ENCODE peak calls at places on chromosomes 16 and 17, in ten cellular contexts. Y is EL; Z is activated naive CD8-positive, alpha-beta T cell treated with anti-CD3 and anti-CD28 coated beads for 36 hours; F is CD8-positive, alpha-beta T cell; A is GM23338; H is non-pigmented ciliary epithelial cell; B is activated T-helper 1 cell treated with anti-CD3 and anti-CD28 coated beads, Interleukin-2, amount 50 U/mL, for 16 hours; C is AG09309; E is SJSA1; K is NCI-H510A. D is an unnamed sample.

GRCh38 chr17:19299866-19300265 is 62.7 kb downstream of the B9D1 start:
- DNase-seq in B (no peak), K (no peak), C (no peak), E (no peak), Z (no peak), H (no peak), A (no peak), Y (no peak), F (no peak), D (no peak)

GRCh38 chr16:81995651-81996050 is 15.6 kb downstream of the SDR42E1 start:
- DNase-seq in A (no peak), Z (no peak), E (peak), F (no peak), B (no peak), K (no peak), Y (no peak), H (no peak), C (no peak), D (no peak)

GRCh38 chr16:24088767-24089166 is 167.4 kb upstream of the CACNG3 start:
- DNase-seq in K (no peak), Y (no peak), H (no peak), E (no peak), A (peak), F (no peak), C (no peak), B (no peak), Z (no peak), D (no peak)

GRCh38 chr17:6233856-6234255 is 163.7 kb downstream of the WSCD1 start:
- DNase-seq in F (no peak), A (no peak), Z (no peak), Y (no peak), H (no peak), C (no peak), K (no peak), B (no peak), E (no peak), D (no peak)

GRCh38 chr16:29310852-29311314 is 95.6 kb downstream of the NPIPB11 start:
- DNase-seq in B (no peak), K (no peak), A (no peak), F (no peak), Z (no peak), Y (no peak), E (no peak), C (no peak), H (no peak), D (no peak)

GRCh38 chr16:29892458-29892813 is 6.9 kb downstream of the SEZ6L2 start:
- DNase-seq in K (no peak), Z (no peak), F (no peak), Y (no peak), A (no peak), E (no peak), B (no peak), H (no peak), C (no peak), D (no peak)

GRCh38 chr17:30369995-30370394 is 8.7 kb upstream of the CPD start:
- DNase-seq in H (no peak), F (no peak), Z (no peak), Y (no peak), C (no peak), A (no peak), K (no peak), B (no peak), E (no peak), D (no peak)

GRCh38 chr16:86180780-86181179 is 281.8 kb downstream of the IRF8 start:
- DNase-seq in Y (no peak), B (no peak), A (no peak), Z (no peak), H (no peak), E (no peak), F (no peak), K (no peak), C (no peak), D (no peak)

GRCh38 chr17:33779399-33779697 is 475.7 kb upstream of the CCL2 start:
- DNase-seq in C (no peak), F (no peak), E (no peak), Y (no peak), A (no peak), B (no peak), Z (no peak), H (no peak), K (no peak), D (no peak)

GRCh38 chr16:26118575-26118974 is 426.8 kb downstream of the HS3ST4 start:
- DNase-seq in Y (no peak), Z (no peak), F (no peak), E (no peak), C (no peak), H (no peak), A (peak), B (no peak), K (no peak), D (no peak)

GRCh38 chr16:31084584-31085298 is 4.0 kb downstream of the PRSS53 start:
- DNase-seq in A (no peak), E (peak), F (no peak), Y (no peak), H (no peak), B (no peak), K (no peak), Z (no peak), C (no peak), D (no peak)

GRCh38 chr16:75486666-75487313 is 8.5 kb downstream of the CHST6 start:
- DNase-seq in C (no peak), Y (no peak), A (no peak), B (no peak), E (no peak), H (no peak), K (no peak), Z (no peak), F (no peak), D (no peak)

GRCh38 chr16:68059804-68060203 is 25.4 kb upstream of the NFATC3 start:
- DNase-seq in Y (no peak), C (no peak), B (no peak), K (no peak), F (no peak), Z (no peak), E (no peak), H (no peak), A (no peak), D (no peak)

GRCh38 chr17:8436169-8436932 is 667 bp downstream of the NDEL1 start:
- DNase-seq in C (peak), Z (peak), E (peak), Y (peak), A (peak), K (peak), F (peak), B (peak), H (no peak), D (peak)

GRCh38 chr17:68580236-68580903 is 20.8 kb downstream of the FAM20A start:
- DNase-seq in F (no peak), A (no peak), E (no peak), Y (peak), C (peak), K (no peak), H (peak), Z (no peak), B (no peak), D (no peak)

GRCh38 chr17:56909742-56910508 is 3.9 kb downstream of the TRIM25 start:
- DNase-seq in A (no peak), B (no peak), H (no peak), E (peak), K (no peak), Z (no peak), C (no peak), F (no peak), Y (no peak), D (no peak)

D was measured in stimulated activated naive B cell treated with anti-CD40 and anti-IgM and Interleukin-4, amounts not matched to agents 10 μg/mL and 1 μg/mL and 100 μg/mL, for 72 hours.